ENCODE peak calls at places on chromosomes 11 and 22, in six cellular contexts. I is endothelial cell of umbilical vein, K is GM13976, W is cardiac muscle cell, X is GM12865, C is GM20000. N is an unnamed sample.
A peak's percentile ranks its signal among the peaks of the same experiment; 100 is the strongest.

GRCh38 chr22:29377979-29378378 is 10.4 kb downstream of the AP1B1 start:
- DNase-seq in I (no peak), K (no peak), W (no peak), X (no peak), C (no peak), N (no peak)

GRCh38 chr11:119726585-119727522 is 2.1 kb downstream of the NECTIN1 start:
- DNase-seq in I (no peak), K (no peak), W (no peak), X (no peak), C (no peak), N (no peak)

GRCh38 chr22:46592390-46592872 is 27.8 kb upstream of the GRAMD4 start:
- DNase-seq in I (peak; percentile 37), K (peak; percentile 83), W (no peak), X (peak; percentile 83), C (peak; percentile 78), N (peak; percentile 90)

GRCh38 chr22:42500164-42500835 is 19.3 kb downstream of the RRP7A start:
- DNase-seq in I (peak; percentile 55), K (peak; percentile 100), W (peak; percentile 71), X (peak; percentile 94), C (peak; percentile 100), N (peak; percentile 85)

GRCh38 chr11:131688056-131688693 is 317.8 kb downstream of the NTM start:
- DNase-seq in I (peak; percentile 54), K (peak; percentile 91), W (peak; percentile 68), X (peak; percentile 57), C (peak; percentile 87), N (peak; percentile 52)

GRCh38 chr11:33642461-33643166 is 58.0 kb downstream of the C11orf91 start:
- DNase-seq in I (no peak), K (no peak), W (no peak), X (no peak), C (no peak), N (no peak)

GRCh38 chr22:35377735-35378134 is 3.2 kb upstream of the HMOX1 start:
- DNase-seq in I (no peak), K (no peak), W (no peak), X (no peak), C (no peak), N (no peak)

GRCh38 chr11:77065878-77066228 is 918 bp upstream of the CAPN5 start:
- DNase-seq in I (no peak), K (peak; percentile 47), W (no peak), X (peak; percentile 30), C (peak; percentile 44), N (peak; percentile 39)

GRCh38 chr22:29443452-29443851 is 5.1 kb downstream of the RFPL1 start:
- DNase-seq in I (no peak), K (no peak), W (no peak), X (no peak), C (no peak), N (no peak)

GRCh38 chr11:120994460-120994859 is 29.4 kb upstream of the TBCEL start:
- DNase-seq in I (no peak), K (no peak), W (no peak), X (no peak), C (no peak), N (no peak)

GRCh38 chr11:34348919-34349318 is 8.9 kb downstream of the ABTB2 start:
- DNase-seq in I (no peak), K (no peak), W (no peak), X (no peak), C (no peak), N (no peak)

GRCh38 chr11:71937826-71938225 is 9.0 kb downstream of the RNF121 start:
- DNase-seq in I (peak; percentile 54), K (no peak), W (no peak), X (no peak), C (no peak), N (no peak)

GRCh38 chr11:67045314-67045713 is 11.3 kb upstream of the RHOD start:
- DNase-seq in I (no peak), K (peak; percentile 80), W (no peak), X (peak; percentile 55), C (no peak), N (no peak)

GRCh38 chr22:17352798-17353197 is 16.5 kb upstream of the CECR2 start:
- DNase-seq in I (no peak), K (no peak), W (no peak), X (no peak), C (no peak), N (no peak)

GRCh38 chr22:44191036-44191454 is 10.3 kb downstream of the PARVG start:
- DNase-seq in I (no peak), K (peak; percentile 72), W (no peak), X (peak; percentile 57), C (peak; percentile 57), N (peak; percentile 88)

GRCh38 chr22:16776088-16776487 is 49.1 kb downstream of the XKR3 start:
- DNase-seq in I (no peak), K (no peak), W (no peak), X (no peak), C (no peak), N (no peak)

GRCh38 chr11:119414321-119414720 is 8.7 kb downstream of the THY1 start:
- DNase-seq in I (no peak), K (no peak), W (no peak), X (no peak), C (no peak), N (no peak)

DNA sequence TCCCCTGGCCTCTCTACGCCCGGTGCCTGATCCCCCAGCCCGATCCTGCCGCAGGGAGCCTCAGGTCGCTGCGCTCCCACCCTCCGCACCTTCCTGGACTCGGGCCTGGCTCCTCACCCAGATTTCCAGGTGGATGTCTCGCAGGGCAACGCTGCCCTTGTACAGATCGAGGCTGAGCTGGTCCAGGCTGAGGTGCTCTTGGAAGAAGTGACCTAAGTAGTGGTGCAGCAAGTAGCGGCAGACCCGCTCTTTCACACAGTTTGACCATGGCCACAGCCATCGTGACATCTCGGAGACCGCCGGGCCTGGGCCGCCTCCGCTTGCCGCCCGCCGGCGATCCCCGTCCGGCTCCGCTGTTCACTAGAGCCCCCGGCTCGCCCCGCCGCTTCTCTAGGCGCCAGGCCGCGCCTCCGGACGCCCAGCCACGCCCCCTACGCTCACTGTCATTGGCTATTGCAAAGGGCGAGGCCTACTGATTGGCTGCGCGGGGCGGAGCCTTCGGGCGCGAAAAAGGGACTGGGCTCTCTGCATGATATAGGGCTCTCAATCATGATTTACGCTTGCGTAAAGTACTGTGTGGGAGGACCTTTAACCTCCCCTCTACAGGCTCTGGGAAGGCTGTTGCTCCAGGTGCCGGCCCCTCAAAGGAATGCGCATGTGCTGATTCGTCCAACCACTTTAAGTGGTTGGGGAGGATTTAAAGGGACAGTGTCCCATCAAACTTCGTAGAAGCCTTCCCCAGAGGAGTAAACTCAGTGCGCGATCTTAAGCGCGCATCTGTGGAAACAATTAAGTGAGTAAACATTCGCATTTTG is at the start of gene ATG2A:
- DNase-seq in I (peak; percentile 100), K (peak; percentile 99), W (peak; percentile 99), X (peak; percentile 99), C (peak; percentile 99), N (peak; percentile 100)
- TF ChIP-seq CTCF in I (no peak), K (no peak), W (no peak), X (no peak), C (no peak), N (no peak)

DNA sequence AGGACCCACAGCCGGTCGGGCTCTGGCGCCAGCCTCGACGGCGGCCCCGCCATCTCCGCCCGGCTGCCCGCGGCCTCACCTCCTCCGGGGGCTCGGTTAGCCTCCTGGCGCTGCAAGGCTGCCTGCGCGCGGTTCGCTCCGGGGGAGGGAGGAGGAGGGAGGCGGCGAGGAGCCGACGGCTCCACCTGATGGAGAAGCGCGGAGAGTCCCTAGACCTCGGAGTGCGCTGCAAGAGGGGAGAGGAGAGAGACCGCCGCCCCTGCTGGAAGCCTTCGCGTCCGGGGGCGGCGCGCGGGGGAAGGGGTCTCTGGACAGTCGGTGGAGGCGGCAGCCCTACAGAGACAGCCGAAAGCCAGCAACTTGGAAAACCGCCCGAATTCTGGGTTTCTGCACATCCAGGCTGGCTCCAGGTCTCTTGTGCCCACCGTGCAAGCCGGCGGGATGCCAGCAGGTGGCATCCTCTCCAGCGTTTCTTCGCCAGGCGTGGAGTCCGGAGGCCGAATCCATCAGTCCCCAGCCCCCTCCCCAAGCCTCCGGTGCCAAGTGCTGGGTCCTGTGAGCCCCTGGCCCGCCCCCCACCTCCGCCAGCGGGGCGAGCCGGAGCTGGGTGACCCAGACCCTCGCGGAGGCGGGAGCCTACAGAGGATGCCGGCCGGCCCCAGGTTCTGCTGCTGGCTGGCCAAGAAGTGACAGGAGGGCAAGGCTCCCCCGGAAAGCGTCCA is 2.9 kb upstream of the KIRREL3 start:
- DNase-seq in I (no peak), K (peak; percentile 51), W (peak; percentile 78), X (peak; percentile 19), C (peak; percentile 43), N (peak; percentile 20)
- TF ChIP-seq CTCF in I (no peak), K (no peak), W (peak; percentile 22), X (peak; percentile 37), C (peak; percentile 17), N (no peak)

DNA sequence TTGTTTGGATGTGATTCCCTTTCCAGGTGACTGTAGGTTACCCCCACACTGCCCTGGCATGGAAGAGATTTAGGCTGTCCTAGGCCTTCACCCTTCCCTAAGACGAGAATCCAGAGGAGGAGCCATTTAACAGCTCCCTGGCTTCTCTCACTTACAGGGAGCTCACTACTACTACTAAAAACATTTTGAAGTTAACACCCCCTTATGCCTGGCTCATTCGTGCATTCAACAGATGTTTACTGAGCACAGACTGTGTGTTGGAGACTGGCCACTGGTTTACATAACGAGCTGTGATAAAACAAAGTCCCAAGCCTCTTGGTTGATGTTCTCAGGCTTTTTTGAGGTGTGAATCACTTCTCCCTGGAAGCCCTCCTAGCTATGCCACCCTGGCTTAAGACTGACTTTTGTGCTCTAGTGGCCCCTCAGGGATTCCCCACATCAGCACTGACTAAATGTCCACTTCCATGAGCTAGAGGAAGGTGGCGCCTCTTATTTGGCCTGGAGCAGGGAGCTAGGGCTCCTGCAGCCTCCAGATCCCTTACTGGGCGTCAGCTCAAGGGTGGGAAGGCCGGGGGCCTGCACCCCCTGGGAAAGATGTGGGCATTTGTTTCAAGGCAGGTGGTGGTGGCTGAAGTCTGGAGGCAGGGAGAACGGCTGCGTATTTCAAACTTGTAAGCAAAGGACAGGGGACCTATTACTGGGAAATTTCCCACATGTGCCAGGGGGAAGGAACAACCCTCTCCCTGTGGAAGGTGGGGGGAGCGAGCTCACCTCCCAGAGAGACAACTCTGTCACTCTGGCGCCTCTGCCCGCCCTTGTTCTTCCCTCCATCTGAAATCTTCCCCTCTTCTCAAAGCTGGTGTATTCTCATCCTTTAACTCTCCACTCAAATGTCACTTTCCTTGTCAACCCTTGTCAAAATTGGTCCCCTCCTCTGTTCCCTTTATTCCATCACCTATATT is 19.4 kb upstream of the MALAT1 start:
- DNase-seq in I (peak; percentile 74), K (peak; percentile 26), W (no peak), X (no peak), C (no peak), N (no peak)
- TF ChIP-seq CTCF in I (peak; percentile 26), K (peak; percentile 35), W (peak; percentile 43), X (peak; percentile 1), C (peak; percentile 36), N (no peak)

GRCh38 chr11:113802621-113803020 is 23.0 kb downstream of the CLDN25 start:
- DNase-seq in I (no peak), K (no peak), W (no peak), X (no peak), C (no peak), N (no peak)

GRCh38 chr11:113805640-113806039 is 26.0 kb downstream of the CLDN25 start:
- DNase-seq in I (no peak), K (no peak), W (no peak), X (no peak), C (no peak), N (no peak)

DNA sequence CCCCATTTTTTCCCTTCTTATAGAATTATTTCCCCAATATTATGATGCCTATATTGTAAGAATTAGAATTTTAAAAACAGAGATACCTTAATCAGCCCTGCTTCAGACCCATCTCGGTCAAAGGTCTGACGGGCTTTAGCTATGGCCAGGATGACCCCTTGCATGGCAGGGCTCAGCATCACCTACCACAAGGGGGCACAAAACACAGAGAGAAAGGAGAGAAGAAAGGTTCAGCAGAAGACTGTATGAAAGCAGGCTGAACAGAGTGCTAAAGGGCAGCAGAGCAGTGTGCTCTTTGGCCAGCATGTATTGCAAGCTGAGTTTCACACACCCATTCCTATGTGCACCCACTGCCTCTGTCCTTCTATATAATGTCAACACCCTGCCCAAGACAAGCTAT is 26.8 kb downstream of the CLDN25 start:
- DNase-seq in I (peak; percentile 30), K (peak; percentile 45), W (peak; percentile 54), X (peak; percentile 55), C (peak; percentile 43), N (peak; percentile 17)
- TF ChIP-seq CTCF in I (peak; percentile 35), K (peak; percentile 60), W (peak; percentile 56), X (peak; percentile 54), C (peak; percentile 57), N (no peak)

N was measured in activated CD8-positive, alpha-beta T cell treated with anti-CD3 and anti-CD28 coated beads for 36 hours.